ENCODE peak calls at places on chromosomes 12 and 14, in ten cellular contexts. I is left lung; J is CD4-positive, alpha-beta T cell; D is foreskin fibroblast; E is uterus; Q is AG09319; N is MM.1S; U is fibroblast of lung; V is tibial artery; O is neural crest cell. G is an unnamed sample.

GRCh38 chr14:55339770-55340169 is 68.5 kb downstream of the FBXO34 start:
- DNase-seq in I (no peak), J (no peak), D (no peak), E (no peak), Q (no peak), N (peak; percentile 60), U (peak; percentile 23), V (no peak), O (no peak), G (no peak)

GRCh38 chr14:91873476-91874265 is 6.3 kb upstream of the TC2N start:
- DNase-seq in I (no peak), J (peak; percentile 69), D (no peak), E (no peak), Q (no peak), N (no peak), U (peak; percentile 46), V (no peak), O (no peak), G (no peak)

GRCh38 chr12:54723653-54724256 is 75.6 kb upstream of the DCD start:
- DNase-seq in I (no peak), J (no peak), D (no peak), E (no peak), Q (no peak), N (peak; percentile 64), U (peak; percentile 0), V (no peak), O (peak; percentile 10), G (no peak)

GRCh38 chr12:51985136-51985835 is 21.5 kb upstream of the TAMALIN start:
- DNase-seq in I (no peak), J (no peak), D (no peak), E (no peak), Q (no peak), N (no peak), U (no peak), V (no peak), O (no peak), G (no peak)

GRCh38 chr12:110282956-110283817 is 2.1 kb downstream of the ATP2A2 start:
- DNase-seq in I (no peak), J (no peak), D (no peak), E (no peak), Q (no peak), N (no peak), U (no peak), V (no peak), O (no peak), G (no peak)

GRCh38 chr14:55893695-55894094 is 224.5 kb upstream of the PELI2 start:
- DNase-seq in I (no peak), J (no peak), D (no peak), E (no peak), Q (no peak), N (no peak), U (peak; percentile 17), V (no peak), O (no peak), G (no peak)

GRCh38 chr12:31568498-31568897 is 22.4 kb downstream of the DENND5B start:
- DNase-seq in I (no peak), J (no peak), D (no peak), E (no peak), Q (no peak), N (no peak), U (peak; percentile 27), V (no peak), O (no peak), G (no peak)

GRCh38 chr12:91687052-91688017 is 458.3 kb downstream of the BTG1 start:
- DNase-seq in I (no peak), J (no peak), D (no peak), E (no peak), Q (no peak), N (no peak), U (peak; percentile 70), V (no peak), O (no peak), G (no peak)

GRCh38 chr14:80587096-80587724 is 354.3 kb downstream of the CEP128 start:
- DNase-seq in I (no peak), J (no peak), D (peak; percentile 21), E (no peak), Q (peak; percentile 27), N (no peak), U (peak; percentile 70), V (no peak), O (no peak), G (no peak)

GRCh38 chr14:89491701-89492381 is 74.8 kb upstream of the FOXN3 start:
- DNase-seq in I (no peak), J (no peak), D (no peak), E (no peak), Q (no peak), N (no peak), U (peak; percentile 67), V (peak; percentile 7), O (no peak), G (no peak)

GRCh38 chr12:116551151-116551550 is 8.0 kb upstream of the MAP1LC3B2 start:
- DNase-seq in I (no peak), J (no peak), D (no peak), E (no peak), Q (no peak), N (no peak), U (no peak), V (no peak), O (no peak), G (no peak)

GRCh38 chr14:74462993-74463392 is 30.1 kb downstream of the NPC2 start:
- DNase-seq in I (no peak), J (no peak), D (no peak), E (no peak), Q (no peak), N (no peak), U (no peak), V (no peak), O (no peak), G (no peak)

DNA sequence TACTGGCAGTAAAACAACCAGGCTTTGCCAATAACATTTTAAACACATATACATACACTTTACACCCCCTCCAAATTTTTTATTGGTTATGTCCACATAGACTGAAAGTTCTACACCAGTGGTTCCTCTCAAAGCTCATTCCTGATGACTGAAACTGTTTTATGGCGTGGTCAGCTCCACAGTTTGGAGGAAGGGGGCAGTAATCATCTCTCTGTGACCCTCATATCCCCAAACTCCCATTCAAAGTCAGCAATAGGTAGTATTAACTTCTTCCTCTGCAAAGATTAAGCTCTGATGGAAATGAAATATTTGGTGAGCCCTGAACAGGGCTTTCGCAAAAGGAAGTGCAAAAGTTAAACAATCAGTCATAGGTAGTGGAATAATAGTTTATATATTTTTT is 55.3 kb upstream of the DAAM1 start:
- DNase-seq in I (no peak), J (no peak), D (no peak), E (no peak), Q (no peak), N (no peak), U (peak; percentile 15), V (no peak), O (no peak), G (no peak)
- TF ChIP-seq CTCF in I (no peak), J (no peak), D (no peak), E (peak; percentile 18), Q (no peak), N (no peak), U (peak; percentile 47), V (no peak), O (no peak), G (no peak)

GRCh38 chr14:96501746-96502620 is at the start of gene PAPOLA:
- DNase-seq in I (peak; percentile 99), J (peak; percentile 90), D (peak; percentile 96), E (peak; percentile 92), Q (peak; percentile 86), N (peak; percentile 90), U (peak; percentile 93), V (peak; percentile 96), O (peak; percentile 91), G (peak; percentile 95)
- TF ChIP-seq CTCF in I (no peak), J (peak; percentile 17), D (no peak), E (peak; percentile 20), Q (no peak), N (peak; percentile 6), U (no peak), V (no peak), O (peak; percentile 38), G (no peak)

GRCh38 chr12:27236498-27236897 is 7.6 kb upstream of the STK38L start:
- DNase-seq in I (no peak), J (no peak), D (no peak), E (no peak), Q (no peak), N (no peak), U (peak; percentile 30), V (no peak), O (no peak), G (no peak)

GRCh38 chr12:27229367-27229766 is 14.7 kb upstream of the STK38L start:
- DNase-seq in I (no peak), J (no peak), D (no peak), E (no peak), Q (no peak), N (no peak), U (no peak), V (no peak), O (no peak), G (no peak)

GRCh38 chr12:27237790-27238771 is 6.0 kb upstream of the STK38L start:
- DNase-seq in I (no peak), J (no peak), D (no peak), E (no peak), Q (no peak), N (peak; percentile 38), U (no peak), V (no peak), O (no peak), G (no peak)

DNA sequence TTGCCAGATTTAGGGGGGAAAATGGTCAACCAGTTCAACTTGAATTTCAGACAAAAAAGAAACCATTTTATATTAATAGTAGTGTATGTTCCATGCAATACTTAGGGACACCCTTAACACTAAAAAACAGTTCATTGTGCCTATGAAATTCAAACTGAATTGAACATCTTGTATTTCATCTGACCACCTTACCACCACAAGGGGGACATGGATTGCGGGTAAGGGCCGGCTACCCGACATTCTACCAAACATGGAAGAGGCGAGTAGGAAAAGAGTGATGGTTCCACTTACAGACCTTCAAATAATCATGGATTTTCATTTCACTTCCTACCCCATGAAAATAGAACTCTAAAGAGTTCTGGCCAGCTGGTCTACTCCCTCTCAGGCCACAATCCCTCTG is 10.3 kb upstream of the STK38L start:
- DNase-seq in I (no peak), J (no peak), D (no peak), E (no peak), Q (no peak), N (no peak), U (no peak), V (no peak), O (no peak), G (no peak)
- TF ChIP-seq CTCF in I (no peak), J (no peak), D (no peak), E (no peak), Q (no peak), N (no peak), U (peak; percentile 10), V (no peak), O (peak; percentile 44), G (no peak)

DNA sequence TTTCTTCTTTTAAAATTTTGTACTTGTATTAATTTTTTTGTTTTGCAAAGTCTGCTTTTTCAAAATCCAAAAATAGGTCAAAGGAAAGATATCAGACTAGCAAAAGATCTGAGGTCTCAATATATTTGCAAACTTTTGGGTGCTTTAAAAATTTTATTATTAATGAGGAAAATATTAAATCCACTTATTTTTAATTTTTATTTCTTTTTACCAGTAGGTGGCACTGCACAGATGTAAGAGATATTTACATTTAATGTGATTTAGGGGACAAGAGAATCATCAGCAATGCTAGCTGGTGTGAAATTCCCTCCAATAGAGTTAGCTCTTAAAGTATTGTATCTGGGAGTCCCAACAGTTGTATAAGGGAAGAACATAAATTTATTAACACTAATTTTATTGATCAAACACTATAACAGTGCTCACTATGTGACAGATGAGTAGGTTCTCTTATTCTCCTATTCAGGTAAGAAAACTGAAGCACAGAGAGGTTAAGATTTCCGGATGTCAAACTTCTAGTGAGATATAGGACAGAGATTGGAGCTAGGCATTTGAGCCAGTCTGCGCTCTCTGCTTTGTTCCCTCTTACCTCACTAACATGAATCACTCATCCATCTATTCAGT is 30.5 kb downstream of the ALX1 start:
- DNase-seq in I (no peak), J (no peak), D (no peak), E (no peak), Q (no peak), N (peak; percentile 11), U (peak; percentile 1), V (no peak), O (no peak), G (no peak)
- TF ChIP-seq CTCF in I (no peak), J (no peak), D (peak; percentile 13), E (no peak), Q (peak; percentile 24), N (peak; percentile 27), U (peak; percentile 20), V (no peak), O (peak; percentile 70), G (peak; percentile 11)